ENCODE peak calls at places on chromosomes 2 and 18, in four cellular contexts. R is right atrium auricular region, T is neural progenitor cell, B is heart left ventricle. A is an unnamed sample.
A peak's percentile ranks its signal among the peaks of the same experiment; 100 is the strongest.

GRCh38 chr18:40983835-40984234 is 971.2 kb upstream of the PIK3C3 start:
- DNase-seq in B (no peak), R (no peak), T (no peak), A (no peak)

GRCh38 chr2:197915548-197916265 is 111.3 kb downstream of the PLCL1 start:
- DNase-seq in R (no peak), T (no peak), B (no peak), A (no peak)

GRCh38 chr2:99256677-99257076 is 1.2 kb upstream of the LYG2 start:
- DNase-seq in B (no peak), R (no peak), T (no peak), A (no peak)

GRCh38 chr18:74249181-74249968 is 42.4 kb downstream of the CYB5A start:
- DNase-seq in R (no peak), B (no peak), T (no peak), A (no peak)

GRCh38 chr2:121809607-121810006 is 54.2 kb downstream of the TSN start:
- DNase-seq in T (no peak), B (no peak), R (no peak), A (peak; percentile 33)

GRCh38 chr2:132909427-132909826 is 239.4 kb upstream of the LYPD1 start:
- DNase-seq in B (no peak), T (no peak), R (no peak), A (no peak)

GRCh38 chr2:113182471-113183260 is 8.9 kb downstream of the PSD4 start:
- DNase-seq in T (no peak), R (no peak), B (no peak), A (no peak)

GRCh38 chr2:62458206-62459035 is 47.6 kb downstream of the TMEM17 start:
- DNase-seq in R (no peak), T (no peak), B (no peak), A (no peak)

GRCh38 chr18:24869285-24869684 is 408.8 kb downstream of the HRH4 start:
- DNase-seq in T (no peak), B (no peak), R (no peak), A (no peak)

GRCh38 chr2:3662239-3662638 is 4.2 kb downstream of the ALLC start:
- DNase-seq in R (no peak), B (no peak), T (no peak), A (peak; percentile 72)

GRCh38 chr2:85717308-85718005 is 23.3 kb downstream of the GNLY start:
- DNase-seq in T (peak; percentile 73), R (no peak), B (no peak), A (no peak)

GRCh38 chr2:148515976-148516375 is 128.6 kb upstream of the EPC2 start:
- DNase-seq in T (no peak), B (no peak), R (no peak), A (no peak)

GRCh38 chr2:148932536-148932935 is 57.5 kb downstream of the KIF5C start:
- DNase-seq in B (no peak), T (no peak), R (no peak), A (no peak)

GRCh38 chr2:217800433-217801114 is 202.2 kb downstream of the TNS1 start:
- DNase-seq in B (no peak), R (no peak), T (no peak), A (peak; percentile 29)

GRCh38 chr2:190407662-190408537 is at the start of gene MFSD6:
- DNase-seq in R (no peak), T (peak; percentile 85), B (peak; percentile 55), A (peak; percentile 79)

GRCh38 chr2:236949089-236949935 is 136.4 kb upstream of the COPS8 start:
- DNase-seq in R (peak; percentile 48), T (no peak), B (no peak), A (peak; percentile 42)

GRCh38 chr2:75199428-75200011 is at the start of gene TACR1:
- DNase-seq in B (peak; percentile 47), R (no peak), T (peak; percentile 83), A (peak; percentile 81)

GRCh38 chr2:129117427-129117826 is 798.8 kb upstream of the HS6ST1 start:
- DNase-seq in T (no peak), B (no peak), R (no peak), A (no peak)

DNA sequence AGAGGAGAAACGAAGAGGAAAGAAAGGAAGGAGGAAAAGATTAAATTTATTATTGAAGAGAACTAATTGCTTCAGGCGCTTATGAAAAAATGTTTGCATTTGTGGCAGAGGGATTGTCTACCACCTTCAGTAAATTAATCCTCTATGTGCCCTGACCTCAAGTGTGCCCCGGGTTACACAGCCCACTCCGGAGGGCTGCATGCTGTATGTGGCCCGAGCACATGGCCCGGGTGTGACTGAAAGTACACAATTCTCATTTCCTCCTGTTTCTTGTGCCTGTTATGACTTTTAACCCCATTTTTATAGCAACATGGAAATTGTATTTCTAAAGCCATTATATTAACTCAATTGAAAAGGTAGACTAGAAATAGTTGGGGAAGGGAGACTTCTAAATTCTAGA is 38.8 kb downstream of the ZEB2 start:
- DNase-seq in R (no peak), T (no peak), B (no peak), A (no peak)
- H3K4me3 ChIP-seq in R (no peak overlapping the region), T (no peak overlapping the region), B (no peak overlapping the region), A (no peak overlapping the region)

DNA sequence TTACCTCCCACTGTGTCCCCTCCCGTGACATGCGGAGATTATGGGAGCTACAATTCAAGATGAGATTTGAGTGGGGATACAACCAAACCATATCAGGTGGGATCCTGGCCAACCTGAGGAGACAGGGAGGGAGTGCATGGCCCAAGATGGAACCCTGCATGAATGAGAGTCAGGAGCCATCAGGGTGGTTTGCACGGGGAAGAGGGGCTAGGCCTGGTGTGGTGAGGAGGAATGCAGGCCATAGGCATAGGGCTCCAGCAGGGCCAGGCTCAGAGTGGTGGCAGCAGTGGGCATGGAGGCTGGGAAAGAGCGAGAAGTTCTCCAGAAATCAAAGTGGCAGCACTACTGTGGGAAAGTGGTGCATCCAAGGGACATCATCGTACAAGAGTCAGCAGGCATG is 74.0 kb upstream of the BCL2L11 start:
- DNase-seq in T (no peak), R (no peak), B (no peak), A (no peak)
- H3K27me3 ChIP-seq in T (no peaks in the 10 kb centered on the region), R (no peaks in the 10 kb centered on the region), B (no peaks in the 10 kb centered on the region), A (no peaks in the 10 kb centered on the region)

DNA sequence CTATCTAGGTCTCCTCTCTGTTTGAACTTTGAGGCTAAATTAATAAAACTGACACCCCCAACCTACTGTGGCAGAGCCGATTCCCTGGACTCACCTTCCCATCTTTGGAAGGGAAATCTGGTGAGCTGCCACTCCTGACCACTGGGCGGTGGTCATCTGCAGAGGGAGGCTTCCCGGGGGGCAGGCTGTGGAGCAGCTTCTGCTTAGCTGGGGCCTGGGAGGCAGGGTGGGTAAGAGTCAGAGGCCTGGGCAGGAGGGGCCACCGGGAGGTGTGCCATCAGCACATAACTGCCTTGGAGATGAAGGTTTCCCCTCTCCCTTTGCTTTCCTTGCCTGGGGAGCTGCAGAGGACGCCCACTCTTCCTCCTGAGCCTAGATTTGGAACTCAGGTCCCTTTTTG is 2.3 kb upstream of the NPPC start:
- DNase-seq in R (peak; percentile 32), T (peak; percentile 51), B (no peak), A (peak; percentile 73)
- TF ChIP-seq CTCF in R (no peak), T (peak; percentile 37), B (no peak), A (peak; percentile 63)

DNA sequence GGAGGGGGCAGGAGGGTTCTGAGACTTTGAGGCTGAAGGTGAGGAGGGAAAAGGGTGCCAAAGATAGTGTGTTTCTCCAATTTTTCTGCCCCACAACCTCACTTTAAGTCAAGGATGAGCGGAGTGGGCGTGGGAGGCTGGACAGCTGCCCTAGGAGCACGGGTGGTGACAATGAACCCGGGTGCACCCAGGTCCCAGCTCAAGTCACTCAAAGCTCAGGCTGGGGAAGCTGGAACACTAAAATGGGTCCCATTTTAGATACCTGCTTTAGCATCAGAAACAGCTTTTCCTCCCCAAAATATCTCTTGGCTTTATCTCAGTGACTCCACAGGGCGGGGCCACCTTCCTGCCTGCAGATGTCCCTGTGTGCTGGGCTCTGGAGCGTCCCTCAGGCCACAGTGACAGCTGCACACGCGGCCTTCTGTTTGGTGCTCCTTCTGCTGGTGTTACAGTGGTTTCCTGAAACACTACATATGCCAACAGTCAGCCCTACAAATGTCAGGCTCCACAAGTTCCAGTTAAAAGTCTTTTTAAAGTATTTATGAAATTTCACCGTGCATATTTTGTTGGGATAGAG is 1.4 kb upstream of the MBP start:
- DNase-seq in B (peak; percentile 52), R (no peak), T (peak; percentile 40), A (peak; percentile 66)
- H3K4me3 ChIP-seq in B (peak overlapping the region; percentile 59), R (peak overlapping the region; percentile 85), T (no peak overlapping the region), A (no peak overlapping the region)